ENCODE peak calls at places on chromosomes 3 and 15, in eight cellular contexts. X is GM23338, M is PC-3, A is GM23248, F is OCI-LY7, T is HCT116, B is SK-N-SH, R is MM.1S. G is an unnamed sample. For H3K36me3, the result is how much of the 10 kb centered on the place peaks cover.

GRCh38 chr3:70571696-70572095 is 259.3 kb upstream of the MDFIC2 start:
- DNase-seq in F (no peak), A (no peak), T (no peak), M (no peak), B (no peak), R (no peak), X (no peak), G (no peak)

GRCh38 chr3:43960448-43960840 is 269.7 kb downstream of the ABHD5 start:
- DNase-seq in R (peak), T (no peak), A (peak), X (no peak), B (no peak), M (peak), F (no peak), G (peak)

GRCh38 chr3:39499651-39500273 is 32.3 kb downstream of the MOBP start:
- DNase-seq in B (no peak), F (no peak), A (no peak), R (no peak), X (no peak), T (no peak), M (no peak), G (no peak)

GRCh38 chr3:196275126-196275525 is 12.4 kb downstream of the PCYT1A start:
- DNase-seq in B (no peak), T (no peak), M (no peak), A (no peak), X (no peak), R (no peak), F (no peak), G (no peak)

GRCh38 chr3:15390460-15390859 is 36.9 kb downstream of the METTL6 start:
- DNase-seq in A (peak), T (no peak), R (no peak), M (no peak), X (no peak), B (no peak), F (no peak), G (no peak)

GRCh38 chr15:66864871-66865281 is 162.8 kb downstream of the SMAD6 start:
- DNase-seq in A (no peak), T (no peak), B (no peak), X (no peak), M (no peak), R (no peak), F (no peak), G (no peak)

GRCh38 chr3:50323092-50323600 is 601 bp upstream of the HYAL2 start:
- DNase-seq in F (no peak), B (no peak), R (no peak), A (no peak), M (no peak), T (no peak), X (no peak), G (no peak)

GRCh38 chr15:70762469-70763119 is 764 bp downstream of the UACA start:
- DNase-seq in X (peak), T (peak), A (peak), B (peak), R (peak), M (peak), F (no peak), G (peak)

GRCh38 chr15:51260262-51260661 is 78.1 kb downstream of the CYP19A1 start:
- DNase-seq in X (no peak), F (no peak), M (no peak), T (no peak), A (peak), B (peak), R (no peak), G (no peak)

GRCh38 chr3:46998121-46998851 is 18.8 kb downstream of the NBEAL2 start:
- DNase-seq in T (peak), X (peak), F (peak), R (no peak), M (peak), B (peak), A (peak), G (peak)

GRCh38 chr3:126497936-126498335 is 19.6 kb downstream of the UROC1 start:
- DNase-seq in R (no peak), A (no peak), M (no peak), T (no peak), X (no peak), F (no peak), B (no peak), G (no peak)

GRCh38 chr15:87618203-87618725 is 638.3 kb downstream of the NTRK3 start:
- DNase-seq in X (no peak), T (no peak), F (no peak), M (no peak), A (peak), B (no peak), R (no peak), G (no peak)

GRCh38 chr3:128395046-128395445 is 71.6 kb downstream of the DNAJB8 start:
- DNase-seq in T (no peak), B (peak), X (no peak), F (no peak), M (no peak), R (no peak), A (no peak), G (no peak)

GRCh38 chr3:117665311-117665710 is 955.7 kb downstream of the TUSC7 start:
- DNase-seq in A (no peak), B (no peak), T (no peak), X (no peak), R (peak), F (no peak), M (no peak), G (peak)

GRCh38 chr3:109685084-109686079 is 348.0 kb upstream of the DPPA4 start:
- DNase-seq in B (peak), F (no peak), R (no peak), A (peak), M (peak), T (peak), X (no peak), G (peak)

GRCh38 chr3:130404401-130404800 is 58.9 kb downstream of the COL6A5 start:
- DNase-seq in M (no peak), B (no peak), A (no peak), X (no peak), F (no peak), T (no peak), R (no peak), G (no peak)

GRCh38 chr3:34995771-34996430 is 643.4 kb upstream of the ARPP21 start:
- DNase-seq in M (no peak), B (no peak), X (no peak), A (no peak), F (no peak), T (no peak), R (peak), G (no peak)

GRCh38 chr3:143427626-143428025 is 308.1 kb downstream of the CHST2 start:
- DNase-seq in A (no peak), R (peak), T (no peak), B (no peak), M (no peak), X (no peak), F (no peak), G (no peak)

GRCh38 chr3:187952849-187953248 is 201.1 kb upstream of the LPP start:
- DNase-seq in X (no peak), B (no peak), F (no peak), A (peak), M (peak), R (no peak), T (no peak), G (no peak)

GRCh38 chr15:48493084-48493762 is 152.3 kb downstream of the FBN1 start:
- DNase-seq in A (peak), M (peak), R (no peak), B (no peak), T (no peak), F (no peak), X (no peak), G (no peak)

GRCh38 chr15:86773766-86774165 is 694.1 kb downstream of the AGBL1 start:
- DNase-seq in M (no peak), A (no peak), B (no peak), F (no peak), R (no peak), T (no peak), X (peak), G (no peak)

GRCh38 chr3:72338942-72339749 is 509.1 kb downstream of the SHQ1 start:
- DNase-seq in M (peak), R (no peak), A (peak), T (peak), X (no peak), B (no peak), F (no peak), G (peak)

GRCh38 chr15:84671211-84671610 is 13.2 kb upstream of the NMB start:
- DNase-seq in R (no peak), A (peak), B (no peak), F (no peak), T (no peak), M (no peak), X (no peak), G (no peak)

GRCh38 chr3:127082066-127082465 is 99.2 kb downstream of the PLXNA1 start:
- DNase-seq in A (no peak), F (no peak), R (no peak), B (no peak), M (no peak), X (no peak), T (no peak), G (no peak)

GRCh38 chr3:59985643-59986200 is 935.9 kb upstream of the CFAP20DC start:
- DNase-seq in X (no peak), B (no peak), F (peak), T (no peak), R (no peak), M (no peak), A (no peak), G (no peak)

GRCh38 chr3:150763122-150763840 is at the start of gene SIAH2:
- DNase-seq in F (peak), X (peak), B (peak), T (peak), A (peak), R (peak), M (peak), G (peak)

GRCh38 chr3:6697722-6698121 is 163.2 kb upstream of the GRM7 start:
- DNase-seq in T (no peak), B (no peak), M (no peak), F (peak), X (no peak), A (no peak), R (peak), G (no peak)

GRCh38 chr3:63364909-63365308 is 86.8 kb downstream of the SYNPR start:
- DNase-seq in F (no peak), A (peak), T (no peak), M (no peak), X (peak), B (peak), R (no peak), G (peak)

GRCh38 chr3:182568206-182568605 is 225.1 kb upstream of the ATP11B start:
- DNase-seq in T (no peak), M (no peak), X (no peak), A (no peak), R (no peak), F (no peak), B (no peak), G (no peak)

GRCh38 chr3:136021798-136022197 is 56.3 kb downstream of the PPP2R3A start:
- DNase-seq in R (no peak), X (no peak), T (no peak), B (no peak), F (no peak), M (peak), A (peak), G (no peak)

GRCh38 chr3:160676547-160677303 is at the start of gene ARL14:
- DNase-seq in X (no peak), T (peak), R (no peak), B (no peak), A (peak), M (peak), F (no peak), G (peak)

GRCh38 chr15:57881972-57882371 is 175.5 kb downstream of the POLR2M start:
- DNase-seq in R (no peak), A (no peak), X (no peak), M (no peak), T (no peak), F (no peak), B (no peak), G (no peak)

GRCh38 chr15:20280933-20281463 is 260.6 kb downstream of the GOLGA6L6 start:
- DNase-seq in A (no peak), F (no peak), M (no peak), R (no peak), X (no peak), T (no peak), B (no peak), G (no peak)

GRCh38 chr3:5103743-5104142 is 18.3 kb upstream of the ARL8B start:
- DNase-seq in F (no peak), A (no peak), B (no peak), T (no peak), M (no peak), R (no peak), X (no peak), G (no peak)

GRCh38 chr3:194994551-194994981 is 276.4 kb downstream of the XXYLT1 start:
- DNase-seq in A (no peak), T (no peak), R (no peak), F (no peak), M (no peak), X (no peak), B (no peak), G (no peak)

GRCh38 chr15:58440922-58441321 is 9.1 kb downstream of the LIPC start:
- DNase-seq in F (no peak), A (no peak), B (no peak), R (no peak), M (peak), X (peak), T (peak), G (peak)

GRCh38 chr3:50340404-50341329 is at the start of gene RASSF1:
- DNase-seq in T (no peak), B (no peak), M (no peak), A (peak), X (peak), F (peak), R (no peak), G (peak)

GRCh38 chr3:141441381-141442365 is 45.2 kb upstream of the RASA2 start:
- DNase-seq in X (peak), B (peak), T (no peak), M (peak), F (peak), A (peak), R (peak), G (peak)

DNA sequence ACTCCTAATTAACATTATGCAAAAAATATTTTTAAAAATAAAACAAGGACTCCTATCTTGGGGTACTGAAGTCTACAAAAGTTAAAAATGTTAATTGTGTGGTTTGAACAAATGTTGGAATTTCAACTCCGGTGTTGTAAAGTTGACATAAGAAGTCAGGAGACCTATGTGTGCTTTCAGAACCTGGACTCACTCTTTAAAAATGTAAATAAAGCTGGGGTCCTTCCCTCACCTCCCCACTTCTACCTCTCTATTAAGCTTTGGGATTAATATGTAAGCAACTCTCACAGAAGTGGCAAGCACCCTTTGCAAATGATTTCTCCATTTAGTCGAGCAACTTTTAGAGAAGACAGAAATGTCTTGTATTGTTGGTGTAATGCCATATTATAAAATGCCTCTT is 11.9 kb downstream of the MEIS2 start:
- DNase-seq in T (no peak), X (no peak), R (no peak), A (no peak), F (no peak), M (no peak), B (no peak), G (no peak)
- H3K36me3 ChIP-seq in T (under half), X (under half), R (under half), A (half or more), F (half or more), M (under half), B (half or more), G (under half)

DNA sequence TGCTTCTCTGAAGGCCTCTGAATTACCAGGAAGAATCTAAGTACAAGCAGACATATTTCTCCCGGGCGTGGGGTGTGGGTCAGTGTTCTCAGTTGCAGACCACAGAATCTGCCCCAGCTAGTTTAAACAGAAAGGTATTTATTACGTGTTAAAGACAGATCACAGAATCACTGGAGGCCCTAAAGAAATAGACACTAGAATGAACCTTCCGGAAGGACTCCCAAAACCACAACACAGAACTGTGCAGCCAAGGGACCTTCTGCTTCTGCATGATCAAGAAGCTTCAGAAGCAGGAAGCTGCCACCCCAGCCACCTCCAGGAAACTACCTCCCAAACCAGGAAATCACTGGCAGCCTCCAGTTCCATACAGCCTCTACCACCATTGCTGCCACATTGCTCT is 32.7 kb upstream of the ZFAND6 start:
- DNase-seq in X (no peak), B (no peak), A (no peak), R (peak), M (no peak), F (no peak), T (no peak), G (no peak)
- H2AFZ ChIP-seq in X (no peak), B (no peak), A (no peak), R (peak), M (no peak), F (no peak), T (no peak), G (no peak)

DNA sequence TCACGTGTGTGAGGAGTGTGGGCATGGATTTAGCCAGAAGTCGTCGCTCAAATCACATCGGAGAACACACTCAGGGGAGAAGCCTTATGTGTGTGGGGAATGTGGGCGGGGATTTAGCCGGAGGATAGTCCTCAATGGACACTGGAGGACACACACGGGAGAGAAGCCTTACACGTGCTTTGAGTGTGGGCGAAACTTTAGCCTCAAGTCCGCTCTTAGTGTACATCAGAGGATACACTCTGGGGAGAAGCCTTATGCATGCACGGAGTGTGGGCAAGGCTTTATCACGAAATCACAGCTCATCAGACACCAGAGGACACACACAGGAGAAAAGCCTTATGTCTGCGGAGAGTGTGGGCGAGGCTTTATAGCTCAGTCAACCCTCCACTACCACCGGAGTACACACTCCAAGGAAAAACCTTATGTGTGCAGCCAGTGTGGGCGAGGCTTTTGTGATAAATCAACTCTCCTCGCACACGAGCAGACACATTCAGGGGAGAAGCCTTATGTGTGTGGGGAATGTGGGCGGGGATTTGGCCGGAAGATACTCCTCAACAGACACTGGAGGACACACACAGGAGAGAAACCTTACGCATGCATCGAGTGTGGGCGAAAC is 28.1 kb downstream of the ZNF589 start:
- DNase-seq in A (no peak), F (no peak), T (no peak), M (no peak), R (no peak), X (no peak), B (no peak), G (peak)
- TF ChIP-seq EZH2phosphoT487 in A (no peak), F (no peak), T (no peak), M (no peak), R (no peak), X (no peak), B (no peak), G (no peak)

DNA sequence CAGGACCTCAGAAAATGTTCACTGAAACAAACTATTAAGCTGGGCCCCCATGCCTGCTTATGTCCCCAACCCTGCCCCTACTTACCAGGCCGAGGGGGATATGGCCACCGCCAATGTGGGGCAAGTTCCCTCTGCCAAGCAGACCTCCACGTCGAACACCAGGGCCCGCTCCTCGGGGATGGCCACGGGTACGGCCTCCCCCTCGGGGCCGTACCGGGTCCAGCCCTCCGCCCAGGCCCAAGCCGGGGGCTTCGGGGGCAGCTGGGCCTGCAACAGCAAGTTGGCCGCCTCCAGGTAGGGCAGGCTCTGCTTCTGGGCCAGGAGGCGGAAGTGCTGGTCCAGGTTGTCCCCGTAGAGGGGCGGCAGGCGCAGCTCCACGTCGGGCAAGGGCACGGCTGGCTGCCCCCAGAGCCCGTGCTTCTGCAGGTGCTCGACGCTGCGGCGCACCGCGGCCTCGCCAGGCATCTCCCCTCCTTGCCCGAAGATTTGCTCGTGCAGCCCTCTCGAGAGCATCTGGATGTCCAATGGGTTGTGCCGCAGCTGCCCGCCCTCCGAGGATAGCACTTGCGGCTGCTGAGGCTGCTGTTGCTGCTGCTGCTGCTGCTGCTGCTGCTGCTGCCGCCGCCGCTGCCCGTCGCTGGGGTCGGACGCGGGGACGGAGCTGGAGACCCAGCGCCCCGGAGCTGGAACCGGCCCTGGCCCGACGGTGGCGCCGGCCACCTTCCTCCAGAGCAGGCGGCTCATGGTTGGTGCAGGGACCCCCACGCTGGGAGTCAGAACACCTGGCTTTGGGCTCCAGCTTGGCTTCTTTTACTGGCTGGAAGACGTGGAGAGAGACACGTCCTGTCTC is 1.4 kb downstream of the POLG start:
- DNase-seq in F (peak), X (peak), R (no peak), M (no peak), B (no peak), A (no peak), T (no peak), G (no peak)
- H3K36me3 ChIP-seq in F (half or more), X (under half), R (under half), M (under half), B (under half), A (under half), T (under half), G (under half)

GRCh38 chr15:78104119-78104479 is 11.7 kb downstream of the SH2D7 start:
- DNase-seq in M (no peak), A (no peak), T (no peak), R (no peak), F (no peak), X (no peak), B (no peak), G (no peak)
- H2AFZ ChIP-seq in M (no peak), A (no peak), T (no peak), R (no peak), F (no peak), X (no peak), B (no peak), G (no peak)

GRCh38 chr3:11581237-11582122 is 62.2 kb downstream of the VGLL4 start:
- DNase-seq in X (no peak), T (no peak), F (no peak), M (no peak), R (no peak), A (peak), B (no peak), G (no peak)
- TF ChIP-seq EZH2phosphoT487 in X (no peak), T (no peak), F (no peak), M (no peak), R (no peak), A (no peak), B (no peak), G (no peak)

GRCh38 chr3:14138878-14139659 is 14.2 kb downstream of the TMEM43 start:
- DNase-seq in R (no peak), T (no peak), F (no peak), B (no peak), X (no peak), M (no peak), A (no peak), G (no peak)
- H3K36me3 ChIP-seq in R (under half), T (under half), F (under half), B (half or more), X (under half), M (under half), A (under half), G (under half)